ENCODE peak calls at places on chromosomes 3 and 15, in ten cellular contexts. F is tibial nerve, S is NB4, X is ovary, O is heart left ventricle, B is body of pancreas, K is sigmoid colon, N is H1, A is spleen, M is A549. P is an unnamed sample.
A peak's percentile ranks its signal among the peaks of the same experiment; 100 is the strongest.

GRCh38 chr15:64763874-64764273 is 11.5 kb downstream of the RBPMS2 start:
- DNase-seq in X (no peak), S (no peak), O (no peak), A (no peak), M (no peak), F (no peak), B (no peak), K (no peak), N (no peak), P (no peak)

GRCh38 chr3:9951962-9952805 is at the start of gene PRRT3:
- DNase-seq in B (no peak), O (no peak), A (peak; percentile 90), N (no peak), F (no peak), S (peak; percentile 39), K (no peak), M (peak; percentile 38), X (no peak), P (no peak)

GRCh38 chr15:75694241-75695182 is 18.1 kb downstream of the CSPG4 start:
- DNase-seq in M (peak; percentile 60), X (peak; percentile 86), A (peak; percentile 74), B (peak; percentile 83), S (peak; percentile 69), F (peak; percentile 58), N (no peak), O (peak; percentile 72), K (peak; percentile 96), P (peak; percentile 55)

GRCh38 chr3:188788621-188789081 is 383.1 kb upstream of the TPRG1 start:
- DNase-seq in B (no peak), F (no peak), K (no peak), X (no peak), S (peak; percentile 42), M (no peak), A (no peak), O (no peak), N (no peak), P (no peak)

GRCh38 chr3:138222316-138222715 is 35.2 kb downstream of the ARMC8 start:
- DNase-seq in K (no peak), F (no peak), S (peak; percentile 60), B (no peak), N (no peak), X (no peak), O (no peak), A (no peak), M (no peak), P (no peak)

GRCh38 chr3:44210967-44211366 is 30.7 kb upstream of the TOPAZ1 start:
- DNase-seq in S (no peak), F (no peak), A (no peak), X (no peak), M (no peak), B (no peak), K (no peak), O (no peak), N (no peak), P (no peak)

GRCh38 chr15:60477991-60478632 is 830 bp downstream of the ICE2 start:
- DNase-seq in N (no peak), M (peak; percentile 45), A (no peak), F (no peak), K (no peak), S (peak; percentile 46), O (no peak), X (no peak), B (no peak), P (no peak)

GRCh38 chr3:59411176-59411575 is 361.4 kb upstream of the CFAP20DC start:
- DNase-seq in N (no peak), B (no peak), M (no peak), S (no peak), O (no peak), K (no peak), X (no peak), F (no peak), A (no peak), P (no peak)

GRCh38 chr3:120558784-120559227 is 37.3 kb upstream of the NDUFB4 start:
- DNase-seq in K (peak; percentile 96), A (peak; percentile 95), N (no peak), B (peak; percentile 93), M (peak; percentile 84), S (peak; percentile 90), F (peak; percentile 90), X (peak; percentile 89), O (peak; percentile 88), P (peak; percentile 91)

GRCh38 chr3:120563356-120564022 is 32.6 kb upstream of the NDUFB4 start:
- DNase-seq in K (no peak), N (no peak), O (no peak), X (no peak), B (no peak), A (no peak), M (no peak), F (no peak), S (no peak), P (no peak)

GRCh38 chr3:120559228-120560061 is 36.7 kb upstream of the NDUFB4 start:
- DNase-seq in N (no peak), O (peak; percentile 39), A (peak; percentile 78), M (peak; percentile 33), X (peak; percentile 76), S (peak; percentile 85), B (no peak), K (peak; percentile 77), F (peak; percentile 25), P (no peak)

GRCh38 chr3:120560304-120561250 is 35.6 kb upstream of the NDUFB4 start:
- DNase-seq in X (no peak), B (no peak), O (no peak), A (no peak), M (no peak), N (no peak), K (no peak), F (no peak), S (no peak), P (no peak)

DNA sequence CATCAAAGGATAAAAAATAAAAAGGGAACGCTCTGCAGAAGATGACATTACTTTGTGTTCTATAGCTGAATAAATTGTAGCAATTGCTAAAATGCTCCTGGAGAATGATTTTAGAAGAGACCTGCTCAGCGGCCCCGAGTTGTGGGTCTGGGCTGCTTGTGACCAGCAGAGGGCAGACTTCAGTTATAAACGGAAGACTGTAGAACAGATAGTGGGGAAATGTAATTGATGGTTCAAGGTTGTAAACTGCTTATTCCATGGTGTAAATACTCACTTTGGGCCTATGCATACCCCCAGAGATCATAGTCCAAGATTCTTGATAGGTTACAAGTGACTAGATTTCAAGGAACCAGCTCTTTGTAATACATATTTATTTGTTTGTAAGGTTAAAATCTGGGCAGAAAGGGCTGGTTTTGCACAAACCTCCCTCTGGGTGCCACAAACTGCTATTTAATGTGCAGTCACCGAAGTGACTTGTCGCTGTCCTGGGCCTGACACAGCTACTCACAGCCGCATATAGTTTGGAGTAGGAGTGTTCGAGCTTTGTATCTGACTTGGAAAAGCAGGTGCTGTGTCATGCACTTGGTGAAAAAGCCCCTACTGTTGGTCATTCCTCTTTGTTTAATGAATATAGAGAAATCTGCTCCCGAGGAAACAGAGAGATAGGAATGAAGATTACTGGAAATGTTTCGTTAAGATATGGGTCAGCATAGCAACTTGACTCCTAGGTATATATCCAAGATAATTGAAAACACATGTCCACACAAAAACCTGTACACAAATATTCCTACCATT is 34.7 kb upstream of the NDUFB4 start:
- DNase-seq in M (peak; percentile 71), N (no peak), K (peak; percentile 84), X (peak; percentile 80), A (peak; percentile 85), O (peak; percentile 55), F (peak; percentile 89), B (peak; percentile 74), S (peak; percentile 76), P (no peak)
- H3K4me3 ChIP-seq in M (no peak overlapping the region), N (no peak overlapping the region), K (no peak overlapping the region), X (no peak overlapping the region), A (no peak overlapping the region), O (no peak overlapping the region), F (no peak overlapping the region), B (no peak overlapping the region), S (no peak overlapping the region), P (no peak overlapping the region)

DNA sequence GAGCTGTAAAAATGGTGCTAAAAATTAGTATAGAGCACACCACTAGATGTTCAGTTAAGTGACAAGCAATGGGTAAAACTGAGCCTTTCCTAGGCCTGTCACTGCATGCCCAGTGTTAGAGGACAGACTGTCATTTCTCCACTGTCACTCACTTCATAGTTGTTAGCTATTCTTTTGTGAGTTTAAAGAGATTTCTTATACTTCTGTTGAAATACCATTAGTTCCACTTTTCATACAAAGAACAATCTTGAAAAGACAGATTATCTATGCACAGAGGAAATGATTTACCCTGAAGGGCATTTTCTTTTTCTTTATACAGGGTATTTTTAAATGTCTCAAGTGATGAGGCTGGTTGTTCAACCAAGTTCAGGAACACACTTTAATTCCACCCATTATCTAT is 28.3 kb upstream of the CHMP2B start:
- DNase-seq in N (no peak), O (no peak), A (no peak), S (no peak), K (no peak), F (no peak), X (no peak), B (no peak), M (no peak), P (no peak)
- TF ChIP-seq POLR2A in N (no peak), O (no peak), A (no peak), S (no peak), K (no peak), F (no peak), X (no peak), B (no peak), M (no peak), P (no peak)

DNA sequence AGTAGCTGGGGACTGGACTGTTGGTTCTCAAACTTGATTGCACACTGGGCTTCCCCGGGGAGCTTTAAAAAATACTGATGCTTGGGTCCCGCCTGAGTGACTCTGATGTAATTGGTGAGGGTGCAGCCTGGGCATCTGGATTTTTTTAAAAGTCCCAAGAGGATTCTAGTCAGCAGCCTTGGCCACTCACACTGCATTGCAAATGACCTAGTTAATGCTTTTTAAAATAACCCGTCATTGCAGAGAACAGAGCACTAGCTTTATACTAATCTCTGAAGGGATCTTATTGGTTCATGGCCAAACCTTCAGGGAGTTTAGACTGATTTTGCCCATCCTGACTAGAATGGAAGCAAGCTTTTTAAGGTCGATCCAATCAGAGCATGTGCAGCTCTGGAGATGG is 310.6 kb upstream of the PROK2 start:
- DNase-seq in B (no peak), M (no peak), N (no peak), S (peak; percentile 51), X (no peak), O (no peak), K (no peak), F (no peak), A (no peak), P (no peak)
- TF ChIP-seq CTCF in B (no peak), M (no peak), N (no peak), S (no peak), X (no peak), O (no peak), K (no peak), F (no peak), A (no peak), P (no peak)

DNA sequence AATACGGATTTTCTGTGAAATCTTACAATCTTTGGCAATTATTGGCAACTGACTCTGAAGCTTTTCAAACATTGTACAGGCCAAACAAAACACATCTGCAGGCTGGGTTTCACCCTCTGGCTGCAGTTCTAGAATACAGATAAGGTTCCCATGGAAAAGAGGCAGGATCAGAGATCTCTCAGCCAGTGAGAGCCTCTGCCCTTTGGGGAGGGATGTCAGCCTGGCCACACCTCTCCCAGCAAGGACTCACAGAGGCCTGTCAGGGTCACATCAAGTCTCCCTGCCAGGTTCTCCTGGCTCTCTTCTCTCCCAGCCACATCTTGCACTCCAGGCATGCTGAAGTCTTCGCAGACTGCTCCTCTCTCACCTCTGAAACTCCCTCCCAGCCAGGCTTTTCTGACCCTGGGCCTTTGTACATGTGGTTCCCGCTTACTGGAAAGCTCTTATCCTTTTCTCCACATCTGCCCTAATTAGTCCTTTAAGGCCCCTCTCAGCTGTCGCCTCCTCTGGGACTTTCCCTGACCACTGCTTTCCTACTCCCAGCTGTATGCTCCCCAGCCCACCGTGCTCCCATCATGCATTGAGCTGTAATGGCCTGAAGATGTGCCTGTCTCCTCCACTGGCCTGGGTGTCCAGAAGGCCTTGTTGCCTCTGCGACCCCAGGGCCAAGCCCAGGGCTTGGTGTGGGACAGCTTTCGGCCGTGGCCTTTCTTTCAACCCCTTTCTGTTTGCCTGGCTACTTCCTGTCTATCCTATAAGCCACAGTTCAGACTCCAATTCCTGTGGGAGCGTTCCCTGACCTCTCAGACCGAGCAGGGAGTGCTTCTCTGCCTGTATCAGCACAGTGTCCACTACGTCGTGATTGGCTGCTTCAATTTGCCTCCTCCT is 4.3 kb downstream of the RBP1 start:
- DNase-seq in A (no peak), M (no peak), S (no peak), N (no peak), F (peak; percentile 21), K (peak; percentile 71), X (peak; percentile 81), O (peak; percentile 73), B (peak; percentile 95), P (no peak)
- H3K4me3 ChIP-seq in A (no peak overlapping the region), M (no peak overlapping the region), S (no peak overlapping the region), N (no peak overlapping the region), F (no peak overlapping the region), K (no peak overlapping the region), X (no peak overlapping the region), O (no peak overlapping the region), B (no peak overlapping the region), P (no peak overlapping the region)